ENCODE peak calls at places on chromosome 18, in eight cellular contexts. H is HFFc6; G is HAP-1; V is IMR-90; D is stimulated activated CD4-positive, alpha-beta T cell treated with anti-CD3 and anti-CD28 coated beads, TNF-alpha, amount 100 ng/mL, for 4 hours; B is activated CD4-positive, alpha-beta T cell treated with anti-CD3 and anti-CD28 coated beads for 24 hours; I is Caco-2; P is amniotic stem cell. R is an unnamed sample.

GRCh38 chr18:78980279-78980771 is 707 bp downstream of the SALL3 start:
- DNase-seq in V (no peak), I (no peak), H (no peak), D (no peak), P (no peak), G (no peak), B (no peak), R (no peak)

GRCh38 chr18:6595666-6596065 is 133.8 kb upstream of the ARHGAP28 start:
- DNase-seq in B (no peak), I (no peak), G (no peak), V (no peak), P (no peak), D (no peak), H (no peak), R (no peak)

GRCh38 chr18:48635806-48636205 is 97.0 kb downstream of the CTIF start:
- DNase-seq in B (no peak), D (no peak), P (no peak), I (no peak), G (no peak), V (no peak), H (no peak), R (no peak)

GRCh38 chr18:10027031-10027430 is 113.2 kb downstream of the VAPA start:
- DNase-seq in V (no peak), P (no peak), B (no peak), D (no peak), I (no peak), G (no peak), H (no peak), R (no peak)

GRCh38 chr18:7688580-7688979 is 121.5 kb downstream of the PTPRM start:
- DNase-seq in I (no peak), H (no peak), V (no peak), P (no peak), G (no peak), D (no peak), B (no peak), R (no peak)

GRCh38 chr18:54906636-54907180 is 52.6 kb downstream of the CCDC68 start:
- DNase-seq in H (peak), P (no peak), G (no peak), B (no peak), D (no peak), V (peak), I (no peak), R (no peak)

GRCh38 chr18:35507623-35508022 is 9.9 kb upstream of the INO80C start:
- DNase-seq in G (no peak), H (no peak), B (no peak), D (no peak), P (no peak), I (peak), V (no peak), R (no peak)

GRCh38 chr18:37408676-37409305 is 156.8 kb downstream of the CELF4 start:
- DNase-seq in G (no peak), B (no peak), H (no peak), V (no peak), D (no peak), I (no peak), P (no peak), R (no peak)

GRCh38 chr18:58660915-58661314 is 10.3 kb upstream of the MALT1 start:
- DNase-seq in I (no peak), D (no peak), H (no peak), P (no peak), V (no peak), G (no peak), B (no peak), R (no peak)

GRCh38 chr18:3262234-3263171 is 570 bp downstream of the MYL12B start:
- DNase-seq in I (no peak), P (no peak), G (peak), D (no peak), V (no peak), H (no peak), B (no peak), R (peak)

GRCh38 chr18:48815182-48815520 is 135.6 kb downstream of the SMAD7 start:
- DNase-seq in H (no peak), I (no peak), G (no peak), V (no peak), P (no peak), B (no peak), D (no peak), R (no peak)

GRCh38 chr18:53018791-53019190 is 678.8 kb downstream of the DCC start:
- DNase-seq in P (no peak), I (no peak), D (no peak), H (no peak), G (no peak), V (no peak), B (no peak), R (no peak)

GRCh38 chr18:75265872-75266271 is 55.3 kb downstream of the TSHZ1 start:
- DNase-seq in P (no peak), V (no peak), G (no peak), D (no peak), H (no peak), B (no peak), I (no peak), R (no peak)

GRCh38 chr18:11752116-11752911 is 63.2 kb downstream of the GNAL start:
- DNase-seq in P (no peak), V (peak), G (no peak), B (no peak), H (no peak), D (no peak), I (no peak), R (no peak)

GRCh38 chr18:10453885-10454772 is at the start of gene APCDD1:
- DNase-seq in I (no peak), D (no peak), G (peak), B (no peak), H (no peak), V (no peak), P (no peak), R (no peak)

GRCh38 chr18:45642238-45642637 is 27.0 kb downstream of the SLC14A2 start:
- DNase-seq in B (no peak), D (no peak), H (no peak), G (no peak), P (no peak), I (no peak), V (no peak), R (no peak)

GRCh38 chr18:76099931-76100457 is 395.0 kb downstream of the ZNF516 start:
- DNase-seq in I (no peak), B (no peak), D (no peak), V (no peak), P (no peak), G (no peak), H (no peak), R (no peak)

GRCh38 chr18:35582310-35582682 is 756 bp downstream of the GALNT1 start:
- DNase-seq in B (no peak), H (no peak), G (no peak), I (no peak), P (no peak), V (no peak), D (no peak), R (no peak)

GRCh38 chr18:47883771-47884413 is 46.6 kb downstream of the SMAD2 start:
- DNase-seq in V (peak), P (no peak), H (peak), D (no peak), I (no peak), B (peak), G (no peak), R (no peak)

GRCh38 chr18:60935046-60935445 is 398.2 kb upstream of the CDH20 start:
- DNase-seq in P (peak), D (no peak), G (no peak), I (no peak), H (no peak), V (no peak), B (no peak), R (no peak)

GRCh38 chr18:33334781-33335180 is 105.7 kb downstream of the CCDC178 start:
- DNase-seq in D (no peak), G (no peak), V (no peak), H (no peak), B (no peak), I (no peak), P (no peak), R (no peak)

GRCh38 chr18:48791636-48792105 is 159.1 kb downstream of the SMAD7 start:
- DNase-seq in G (no peak), D (no peak), H (peak), P (no peak), V (no peak), B (no peak), I (no peak), R (no peak)

GRCh38 chr18:74416124-74416523 is 41.0 kb downstream of the DIPK1C start:
- DNase-seq in V (no peak), D (no peak), P (no peak), G (no peak), I (no peak), H (no peak), B (no peak), R (no peak)

GRCh38 chr18:46360841-46361240 is 256.7 kb downstream of the HAUS1 start:
- DNase-seq in H (no peak), I (no peak), B (no peak), P (no peak), D (no peak), G (no peak), V (no peak), R (no peak)

GRCh38 chr18:8826971-8827370 is 121.6 kb downstream of the MTCL1 start:
- DNase-seq in D (no peak), I (no peak), H (no peak), G (no peak), P (no peak), V (no peak), B (no peak), R (no peak)